ENCODE peak calls at places on chromosomes 3 and 15, in five cellular contexts. N is T-helper 2 cell, F is H54, V is NCI-H345, T is ELR. Q is an unnamed sample.

GRCh38 chr3:156024904-156025303 is 95.5 kb upstream of the KCNAB1 start:
- DNase-seq in N (no peak), F (no peak), V (no peak), T (peak; percentile 50), Q (no peak)

GRCh38 chr3:24088782-24089181 is 143.7 kb downstream of the NR1D2 start:
- DNase-seq in N (no peak), F (no peak), V (no peak), T (peak; percentile 65), Q (no peak)

GRCh38 chr15:76460871-76461270 is 124.3 kb downstream of the ISL2 start:
- DNase-seq in N (no peak), F (no peak), V (no peak), T (peak; percentile 10), Q (no peak)

GRCh38 chr3:155356594-155357370 is 63.3 kb upstream of the STRIT1 start:
- DNase-seq in N (peak; percentile 3), F (no peak), V (no peak), T (peak; percentile 23), Q (no peak)

GRCh38 chr3:191768421-191768820 is 307.5 kb downstream of the PYDC2 start:
- DNase-seq in N (no peak), F (no peak), V (no peak), T (peak; percentile 10), Q (no peak)

GRCh38 chr3:192449036-192449435 is 278.3 kb downstream of the FGF12 start:
- DNase-seq in N (peak; percentile 1), F (no peak), V (peak; percentile 38), T (peak; percentile 24), Q (no peak)

GRCh38 chr3:135125171-135125801 is 330.2 kb downstream of the EPHB1 start:
- DNase-seq in N (peak; percentile 30), F (peak; percentile 4), V (no peak), T (peak; percentile 18), Q (no peak)

GRCh38 chr3:168608926-168609325 is 513.2 kb upstream of the GOLIM4 start:
- DNase-seq in N (no peak), F (no peak), V (no peak), T (no peak), Q (no peak)

GRCh38 chr15:31974855-31975421 is 55.4 kb upstream of the CHRNA7 start:
- DNase-seq in N (peak; percentile 11), F (no peak), V (peak; percentile 68), T (peak; percentile 45), Q (no peak)

GRCh38 chr3:50294492-50295403 is 2.5 kb upstream of the IFRD2 start:
- DNase-seq in N (no peak), F (no peak), V (no peak), T (no peak), Q (no peak)

GRCh38 chr3:194322701-194323174 is 28.4 kb downstream of the CPN2 start:
- DNase-seq in N (no peak), F (peak; percentile 97), V (no peak), T (peak; percentile 91), Q (no peak)

GRCh38 chr15:62782100-62782791 is 260.3 kb upstream of the TPM1 start:
- DNase-seq in N (no peak), F (peak; percentile 29), V (peak; percentile 72), T (peak; percentile 81), Q (no peak)

GRCh38 chr3:175346573-175347356 is 487.6 kb downstream of the NAALADL2 start:
- DNase-seq in N (no peak), F (peak; percentile 23), V (peak; percentile 71), T (peak; percentile 83), Q (no peak)

GRCh38 chr15:39094116-39094515 is 486.8 kb upstream of the THBS1 start:
- DNase-seq in N (no peak), F (no peak), V (no peak), T (no peak), Q (no peak)

GRCh38 chr3:23324745-23325144 is 121.6 kb downstream of the UBE2E2 start:
- DNase-seq in N (peak; percentile 24), F (no peak), V (no peak), T (peak; percentile 74), Q (no peak)

GRCh38 chr3:10228248-10228950 is 19.9 kb upstream of the TATDN2 start:
- DNase-seq in N (peak; percentile 88), F (no peak), V (no peak), T (peak; percentile 78), Q (no peak)